ENCODE peak calls at places on chromosomes 11 and 22, in six cellular contexts. P is H9, X is neuronal stem cell, R is IMR-90, W is trophoblast cell, I is mesenchymal stem cell. S is an unnamed sample.

GRCh38 chr22:32334640-32335365 is 22.9 kb upstream of the RFPL3 start:
- DNase-seq in X (no peak), R (no peak), P (peak; percentile 25), I (no peak), W (no peak), S (peak; percentile 34)

GRCh38 chr11:38456371-38456770 is 1858.3 kb upstream of the RAG2 start:
- DNase-seq in R (no peak), X (no peak), P (no peak), W (no peak), I (no peak), S (no peak)

GRCh38 chr22:25775501-25775900 is 33.5 kb downstream of the MYO18B start:
- DNase-seq in R (peak; percentile 21), P (peak; percentile 64), W (no peak), X (peak; percentile 41), I (peak; percentile 71), S (no peak)

GRCh38 chr22:39174498-39175120 is 22.1 kb upstream of the CBX7 start:
- DNase-seq in I (peak; percentile 94), X (peak; percentile 99), P (peak; percentile 99), W (peak; percentile 79), R (peak; percentile 89), S (peak; percentile 98)

GRCh38 chr22:19178065-19178658 is 374 bp downstream of the SLC25A1 start:
- DNase-seq in X (peak; percentile 55), W (peak; percentile 18), I (peak; percentile 51), R (peak; percentile 11), P (no peak), S (no peak)

GRCh38 chr22:31838917-31839316 is 85.1 kb downstream of the DEPDC5 start:
- DNase-seq in X (no peak), P (no peak), W (peak; percentile 16), I (no peak), R (no peak), S (no peak)

GRCh38 chr11:2825886-2826678 is 59.5 kb downstream of the CDKN1C start:
- DNase-seq in W (peak; percentile 90), X (peak; percentile 32), I (peak; percentile 94), R (peak; percentile 95), P (no peak), S (peak; percentile 31)

GRCh38 chr11:66956689-66957290 is 1.4 kb downstream of the PC start:
- DNase-seq in I (peak; percentile 92), X (no peak), W (peak; percentile 13), P (peak; percentile 47), R (peak; percentile 97), S (no peak)

GRCh38 chr22:22343603-22344276 is 99.2 kb downstream of the VPREB1 start:
- DNase-seq in R (no peak), P (no peak), X (no peak), I (no peak), W (no peak), S (no peak)

GRCh38 chr22:44524806-44525205 is 26.8 kb upstream of the RTL6 start:
- DNase-seq in P (peak; percentile 5), W (no peak), I (no peak), R (no peak), X (no peak), S (no peak)

GRCh38 chr11:122186439-122187080 is 70.5 kb upstream of the BLID start:
- DNase-seq in W (no peak), R (peak; percentile 97), P (no peak), X (no peak), I (peak; percentile 98), S (no peak)

GRCh38 chr22:21858025-21858764 is 9.2 kb downstream of the MAPK1 start:
- DNase-seq in P (no peak), I (no peak), R (no peak), W (no peak), X (no peak), S (no peak)

GRCh38 chr11:94604496-94604895 is 37.3 kb downstream of the PIWIL4 start:
- DNase-seq in P (no peak), W (no peak), R (peak; percentile 18), X (no peak), I (peak; percentile 11), S (no peak)

GRCh38 chr22:28024422-28024888 is 105.4 kb upstream of the PITPNB start:
- DNase-seq in X (no peak), P (no peak), I (no peak), R (no peak), W (no peak), S (no peak)

GRCh38 chr11:67356867-67357561 is 3.7 kb upstream of the POLD4 start:
- DNase-seq in W (peak; percentile 45), P (peak; percentile 86), R (peak; percentile 80), I (peak; percentile 85), X (peak; percentile 77), S (no peak)

GRCh38 chr11:47724041-47724729 is 9.0 kb upstream of the AGBL2 start:
- DNase-seq in I (peak; percentile 91), W (peak; percentile 78), R (peak; percentile 89), P (no peak), X (no peak), S (no peak)

GRCh38 chr11:117819096-117820040 is 5.2 kb downstream of the FXYD2 start:
- DNase-seq in X (peak; percentile 64), P (peak; percentile 87), I (peak; percentile 86), W (peak; percentile 50), R (peak; percentile 63), S (peak; percentile 54)

GRCh38 chr11:35141538-35141937 is 2.6 kb downstream of the CD44 start:
- DNase-seq in X (no peak), R (no peak), P (no peak), I (peak; percentile 32), W (no peak), S (no peak)

GRCh38 chr22:41968601-41969000 is 642 bp upstream of the SEPTIN3 start:
- DNase-seq in W (peak; percentile 42), X (no peak), P (no peak), R (peak; percentile 42), I (no peak), S (no peak)

GRCh38 chr11:117876341-117877119 is at the start of gene FXYD6:
- DNase-seq in X (peak; percentile 85), R (no peak), I (peak; percentile 74), P (peak; percentile 76), W (no peak), S (peak; percentile 78)

GRCh38 chr22:24952837-24953293 is 349 bp downstream of the KIAA1671 start:
- DNase-seq in X (peak; percentile 65), R (peak; percentile 7), P (peak; percentile 81), I (peak; percentile 86), W (no peak), S (peak; percentile 79)

GRCh38 chr22:44815099-44816070 is 63.0 kb downstream of the ARHGAP8 start:
- DNase-seq in P (no peak), R (no peak), W (no peak), X (no peak), I (no peak), S (no peak)

GRCh38 chr11:95512177-95512576 is 277.4 kb downstream of the FAM76B start:
- DNase-seq in R (peak; percentile 69), P (no peak), W (no peak), X (no peak), I (peak; percentile 83), S (no peak)

GRCh38 chr11:111819161-111820058 is 52.0 kb downstream of the ALG9 start:
- DNase-seq in I (peak; percentile 83), X (no peak), W (no peak), P (no peak), R (peak; percentile 82), S (no peak)

GRCh38 chr11:68889948-68890446 is 13.6 kb downstream of the MRPL21 start:
- DNase-seq in W (no peak), P (peak; percentile 76), I (peak; percentile 20), X (no peak), R (peak; percentile 70), S (peak; percentile 84)

GRCh38 chr11:16605440-16605970 is 132.9 kb upstream of the C11orf58 start:
- DNase-seq in I (peak; percentile 69), P (peak; percentile 55), R (peak; percentile 44), W (no peak), X (peak; percentile 41), S (no peak)

GRCh38 chr11:100004541-100004940 is 682.5 kb upstream of the ARHGAP42 start:
- DNase-seq in P (no peak), W (no peak), X (no peak), I (peak; percentile 94), R (no peak), S (no peak)

GRCh38 chr22:49183208-49183825 is 644.4 kb downstream of the BRD1 start:
- DNase-seq in X (no peak), W (no peak), I (no peak), P (no peak), R (no peak), S (no peak)

GRCh38 chr22:49183826-49184216 is 643.9 kb downstream of the BRD1 start:
- DNase-seq in R (no peak), P (no peak), I (no peak), W (no peak), X (no peak), S (no peak)

GRCh38 chr22:49181942-49182341 is 645.7 kb downstream of the BRD1 start:
- DNase-seq in W (no peak), I (no peak), X (no peak), R (no peak), P (no peak), S (no peak)

GRCh38 chr22:49181431-49181830 is 646.2 kb downstream of the BRD1 start:
- DNase-seq in P (no peak), X (no peak), I (no peak), W (no peak), R (no peak), S (no peak)

DNA sequence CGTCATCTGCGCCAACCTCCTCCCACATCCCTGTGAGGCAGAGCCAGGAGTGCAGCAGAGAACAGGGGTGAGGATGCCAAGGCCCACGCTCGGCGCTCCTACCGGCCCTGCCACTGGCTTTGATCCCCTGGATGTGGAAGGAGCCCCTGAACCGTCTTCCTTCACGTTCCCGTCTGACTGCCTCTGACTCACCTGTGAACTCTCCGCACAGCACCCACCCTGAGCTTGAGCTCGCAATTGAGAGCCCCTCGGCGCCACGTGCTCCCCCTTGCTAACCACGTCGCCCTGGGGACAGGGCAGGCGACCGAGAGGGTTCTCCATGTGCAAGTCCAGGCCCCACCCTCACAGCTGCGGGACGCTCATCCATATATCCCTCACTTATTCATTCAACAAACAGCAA is 645.3 kb downstream of the BRD1 start:
- DNase-seq in I (no peak), X (no peak), W (no peak), R (no peak), P (no peak), S (no peak)
- H3K14ac ChIP-seq in I (no peak overlapping the region), X (no peak overlapping the region), W (no peak overlapping the region), R (no peak overlapping the region), P (no peak overlapping the region), S (no peak overlapping the region)

DNA sequence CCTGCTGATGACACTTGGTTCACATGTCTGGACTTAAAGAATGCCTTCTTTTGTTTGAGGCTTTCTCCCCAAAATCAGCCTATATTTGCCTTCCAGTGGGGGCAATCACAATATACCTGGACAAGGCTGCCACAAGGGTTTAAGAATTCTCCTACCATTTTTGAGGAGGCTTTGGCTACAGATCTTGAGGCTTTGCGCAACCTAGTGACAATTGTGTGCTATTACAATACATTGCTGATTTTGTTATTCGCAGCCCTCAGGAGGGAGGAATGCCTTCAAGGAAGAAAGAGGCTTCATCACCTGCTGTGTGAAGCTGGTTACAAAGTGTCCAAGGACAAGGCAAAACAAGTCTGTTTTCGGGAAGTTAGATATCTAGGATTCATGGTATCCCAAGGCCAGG is 50.8 kb upstream of the OR4C15 start:
- DNase-seq in X (no peak), R (no peak), I (no peak), W (no peak), P (no peak), S (no peak)
- H3K14ac ChIP-seq in X (no peak overlapping the region), R (no peak overlapping the region), I (no peak overlapping the region), W (no peak overlapping the region), P (no peak overlapping the region), S (no peak overlapping the region)

GRCh38 chr11:72781313-72782080 is 12.3 kb downstream of the STARD10 start:
- DNase-seq in X (no peak), I (peak; percentile 29), W (peak; percentile 27), P (peak; percentile 56), R (no peak), S (no peak)
- H3K14ac ChIP-seq in X (no peak overlapping the region), I (no peak overlapping the region), W (peak overlapping the region; percentile 89), P (no peak overlapping the region), R (peak overlapping the region; percentile 65), S (no peak overlapping the region)

GRCh38 chr22:35841907-35842518 is 124.3 kb downstream of the APOL5 start:
- DNase-seq in R (no peak), P (no peak), I (no peak), X (no peak), W (no peak), S (no peak)
- H3K14ac ChIP-seq in R (no peak overlapping the region), P (no peak overlapping the region), I (no peak overlapping the region), X (no peak overlapping the region), W (no peak overlapping the region), S (no peak overlapping the region)